ENCODE peak calls at places on chromosomes 13 and 19, in nine cellular contexts. One of them, this sample, is unnamed.

GRCh38 chr13:29589234-29589633 is 6.3 kb downstream of the SLC7A1 start:
- DNase-seq in fibroblast of lung: peak; percentile 84
- DNase-seq in RWPE1: no peak
- DNase-seq in breast epithelium: no peak
- DNase-seq in stomach: no peak
- DNase-seq in GM23338: no peak
- DNase-seq in CD8-positive, alpha-beta T cell: no peak
- DNase-seq in adrenal gland: no peak
- DNase-seq in GM12878: no peak
- DNase-seq in this sample: no peak

GRCh38 chr13:75931116-75931515 is 295.0 kb downstream of the LMO7 start:
- DNase-seq in stomach: no peak
- DNase-seq in adrenal gland: no peak
- DNase-seq in breast epithelium: no peak
- DNase-seq in GM23338: no peak
- DNase-seq in fibroblast of lung: peak; percentile 61
- DNase-seq in CD8-positive, alpha-beta T cell: no peak
- DNase-seq in RWPE1: no peak
- DNase-seq in GM12878: no peak
- DNase-seq in this sample: no peak

GRCh38 chr19:1871140-1871597 is 7.8 kb upstream of the KLF16 start:
- DNase-seq in adrenal gland: no peak
- DNase-seq in RWPE1: no peak
- DNase-seq in breast epithelium: no peak
- DNase-seq in GM23338: no peak
- DNase-seq in stomach: no peak
- DNase-seq in fibroblast of lung: no peak
- DNase-seq in CD8-positive, alpha-beta T cell: no peak
- DNase-seq in GM12878: no peak
- DNase-seq in this sample: no peak

GRCh38 chr19:6091771-6092291 is 18.5 kb downstream of the RFX2 start:
- DNase-seq in CD8-positive, alpha-beta T cell: no peak
- DNase-seq in fibroblast of lung: peak; percentile 67
- DNase-seq in RWPE1: no peak
- DNase-seq in stomach: no peak
- DNase-seq in GM12878: no peak
- DNase-seq in breast epithelium: no peak
- DNase-seq in adrenal gland: no peak
- DNase-seq in GM23338: no peak
- DNase-seq in this sample: no peak

GRCh38 chr19:10760268-10760944 is 42.5 kb downstream of the DNM2 start:
- DNase-seq in RWPE1: no peak
- DNase-seq in breast epithelium: no peak
- DNase-seq in adrenal gland: no peak
- DNase-seq in CD8-positive, alpha-beta T cell: peak; percentile 54
- DNase-seq in fibroblast of lung: peak; percentile 56
- DNase-seq in GM12878: no peak
- DNase-seq in stomach: no peak
- DNase-seq in GM23338: no peak
- DNase-seq in this sample: no peak

GRCh38 chr13:94988654-94989053 is 276.3 kb upstream of the SOX21 start:
- DNase-seq in GM23338: peak; percentile 55
- DNase-seq in CD8-positive, alpha-beta T cell: no peak
- DNase-seq in adrenal gland: no peak
- DNase-seq in stomach: no peak
- DNase-seq in RWPE1: no peak
- DNase-seq in fibroblast of lung: no peak
- DNase-seq in GM12878: no peak
- DNase-seq in breast epithelium: no peak
- DNase-seq in this sample: no peak

GRCh38 chr13:48775804-48776203 is 122.1 kb downstream of the CYSLTR2 start:
- DNase-seq in fibroblast of lung: peak; percentile 97
- DNase-seq in stomach: no peak
- DNase-seq in GM23338: no peak
- DNase-seq in breast epithelium: no peak
- DNase-seq in adrenal gland: no peak
- DNase-seq in RWPE1: no peak
- DNase-seq in CD8-positive, alpha-beta T cell: no peak
- DNase-seq in GM12878: no peak
- DNase-seq in this sample: peak; percentile 87

GRCh38 chr19:15663245-15663644 is 9.6 kb upstream of the CYP4F12 start:
- DNase-seq in adrenal gland: no peak
- DNase-seq in breast epithelium: no peak
- DNase-seq in fibroblast of lung: no peak
- DNase-seq in CD8-positive, alpha-beta T cell: no peak
- DNase-seq in GM12878: no peak
- DNase-seq in RWPE1: no peak
- DNase-seq in GM23338: no peak
- DNase-seq in stomach: no peak
- DNase-seq in this sample: no peak

GRCh38 chr19:46878613-46879375 is 18.0 kb downstream of the ARHGAP35 start:
- DNase-seq in CD8-positive, alpha-beta T cell: no peak
- DNase-seq in breast epithelium: no peak
- DNase-seq in stomach: no peak
- DNase-seq in fibroblast of lung: peak; percentile 95
- DNase-seq in RWPE1: no peak
- DNase-seq in GM23338: no peak
- DNase-seq in adrenal gland: no peak
- DNase-seq in GM12878: no peak
- DNase-seq in this sample: peak; percentile 66

GRCh38 chr13:46207828-46208227 is 3.9 kb upstream of the LRRC63 start:
- DNase-seq in adrenal gland: no peak
- DNase-seq in fibroblast of lung: no peak
- DNase-seq in CD8-positive, alpha-beta T cell: no peak
- DNase-seq in RWPE1: no peak
- DNase-seq in breast epithelium: no peak
- DNase-seq in GM12878: no peak
- DNase-seq in stomach: no peak
- DNase-seq in GM23338: peak; percentile 27
- DNase-seq in this sample: no peak

GRCh38 chr13:101919541-101920306 is 467.2 kb downstream of the ITGBL1 start:
- DNase-seq in GM12878: no peak
- DNase-seq in GM23338: peak; percentile 77
- DNase-seq in stomach: no peak
- DNase-seq in fibroblast of lung: peak; percentile 35
- DNase-seq in CD8-positive, alpha-beta T cell: no peak
- DNase-seq in adrenal gland: no peak
- DNase-seq in RWPE1: no peak
- DNase-seq in breast epithelium: no peak
- DNase-seq in this sample: no peak

GRCh38 chr19:7211191-7211988 is 82.8 kb downstream of the INSR start:
- DNase-seq in adrenal gland: peak; percentile 87
- DNase-seq in CD8-positive, alpha-beta T cell: no peak
- DNase-seq in GM12878: no peak
- DNase-seq in fibroblast of lung: peak; percentile 76
- DNase-seq in breast epithelium: no peak
- DNase-seq in RWPE1: no peak
- DNase-seq in stomach: peak; percentile 74
- DNase-seq in GM23338: no peak
- DNase-seq in this sample: no peak

GRCh38 chr13:36706755-36707154 is 32.9 kb downstream of the SERTM1 start:
- DNase-seq in GM23338: no peak
- DNase-seq in adrenal gland: no peak
- DNase-seq in GM12878: no peak
- DNase-seq in CD8-positive, alpha-beta T cell: no peak
- DNase-seq in breast epithelium: no peak
- DNase-seq in RWPE1: no peak
- DNase-seq in fibroblast of lung: peak; percentile 98
- DNase-seq in stomach: no peak
- DNase-seq in this sample: peak; percentile 13

GRCh38 chr19:41323023-41323422 is 13.1 kb downstream of the CCDC97 start:
- DNase-seq in GM12878: no peak
- DNase-seq in stomach: no peak
- DNase-seq in CD8-positive, alpha-beta T cell: no peak
- DNase-seq in fibroblast of lung: peak; percentile 77
- DNase-seq in adrenal gland: peak; percentile 74
- DNase-seq in breast epithelium: no peak
- DNase-seq in RWPE1: no peak
- DNase-seq in GM23338: no peak
- DNase-seq in this sample: peak; percentile 74

GRCh38 chr19:18280247-18281081 is 958 bp downstream of the JUND start:
- DNase-seq in RWPE1: peak; percentile 91
- DNase-seq in CD8-positive, alpha-beta T cell: peak; percentile 72
- DNase-seq in GM12878: no peak
- DNase-seq in stomach: peak; percentile 84
- DNase-seq in GM23338: peak; percentile 46
- DNase-seq in adrenal gland: peak; percentile 93
- DNase-seq in breast epithelium: peak; percentile 80
- DNase-seq in fibroblast of lung: peak; percentile 69
- DNase-seq in this sample: no peak

GRCh38 chr13:100363351-100363750 is 225.2 kb downstream of the GGACT start:
- DNase-seq in adrenal gland: no peak
- DNase-seq in stomach: no peak
- DNase-seq in fibroblast of lung: peak; percentile 81
- DNase-seq in CD8-positive, alpha-beta T cell: no peak
- DNase-seq in RWPE1: no peak
- DNase-seq in GM23338: no peak
- DNase-seq in breast epithelium: no peak
- DNase-seq in GM12878: no peak
- DNase-seq in this sample: peak; percentile 26

GRCh38 chr19:12703056-12703455 is 6.6 kb upstream of the FBXW9 start:
- DNase-seq in stomach: no peak
- DNase-seq in breast epithelium: no peak
- DNase-seq in CD8-positive, alpha-beta T cell: no peak
- DNase-seq in GM12878: no peak
- DNase-seq in fibroblast of lung: peak; percentile 34
- DNase-seq in RWPE1: peak; percentile 75
- DNase-seq in GM23338: peak; percentile 94
- DNase-seq in adrenal gland: no peak
- DNase-seq in this sample: no peak

GRCh38 chr13:30863796-30864195 is 42.3 kb upstream of the MEDAG start:
- DNase-seq in breast epithelium: no peak
- DNase-seq in RWPE1: no peak
- DNase-seq in fibroblast of lung: no peak
- DNase-seq in GM23338: peak; percentile 85
- DNase-seq in adrenal gland: no peak
- DNase-seq in GM12878: no peak
- DNase-seq in stomach: no peak
- DNase-seq in CD8-positive, alpha-beta T cell: no peak
- DNase-seq in this sample: no peak

GRCh38 chr13:87680298-87680697 is 9.1 kb downstream of the SLITRK5 start:
- DNase-seq in adrenal gland: no peak
- DNase-seq in stomach: no peak
- DNase-seq in CD8-positive, alpha-beta T cell: no peak
- DNase-seq in GM12878: no peak
- DNase-seq in breast epithelium: no peak
- DNase-seq in fibroblast of lung: no peak
- DNase-seq in RWPE1: no peak
- DNase-seq in GM23338: no peak
- DNase-seq in this sample: no peak

GRCh38 chr13:99653526-99653925 is 152.3 kb downstream of the TM9SF2 start:
- DNase-seq in CD8-positive, alpha-beta T cell: no peak
- DNase-seq in fibroblast of lung: no peak
- DNase-seq in GM12878: no peak
- DNase-seq in GM23338: no peak
- DNase-seq in breast epithelium: no peak
- DNase-seq in stomach: no peak
- DNase-seq in adrenal gland: no peak
- DNase-seq in RWPE1: no peak
- DNase-seq in this sample: no peak

GRCh38 chr19:17865364-17866311 is 5.9 kb downstream of the RPL18A start:
- DNase-seq in CD8-positive, alpha-beta T cell: no peak
- DNase-seq in breast epithelium: no peak
- DNase-seq in fibroblast of lung: no peak
- DNase-seq in stomach: peak; percentile 78
- DNase-seq in RWPE1: peak; percentile 52
- DNase-seq in GM12878: no peak
- DNase-seq in GM23338: peak; percentile 40
- DNase-seq in adrenal gland: peak; percentile 50
- DNase-seq in this sample: no peak

DNA sequence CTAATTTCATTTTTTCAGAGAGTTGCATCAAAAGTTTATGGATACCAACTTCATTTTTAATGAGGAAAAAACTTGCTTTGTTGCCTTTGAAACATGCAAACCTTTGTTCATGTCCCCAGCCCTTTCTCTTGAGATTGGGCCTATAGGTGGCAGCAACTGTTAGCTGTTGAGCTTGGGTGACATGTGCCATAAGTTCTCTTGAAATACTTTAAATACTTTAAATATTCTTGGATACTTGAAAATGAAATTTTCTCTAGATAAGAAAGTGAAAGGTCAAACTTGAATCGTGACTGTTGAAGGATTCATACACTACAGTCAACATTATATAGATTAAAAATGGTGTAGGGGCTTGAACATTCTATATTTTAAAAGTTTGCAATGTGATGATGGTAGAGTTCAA is 294.9 kb downstream of the NDFIP2 start:
- DNase-seq in fibroblast of lung: peak; percentile 83
- DNase-seq in RWPE1: peak; percentile 30
- DNase-seq in GM23338: peak; percentile 73
- DNase-seq in stomach: peak; percentile 29
- DNase-seq in CD8-positive, alpha-beta T cell: no peak
- DNase-seq in breast epithelium: no peak
- DNase-seq in adrenal gland: peak; percentile 52
- DNase-seq in GM12878: no peak
- DNase-seq in this sample: peak; percentile 47
- TF ChIP-seq CTCF in fibroblast of lung: peak; percentile 74
- TF ChIP-seq CTCF in RWPE1: peak; percentile 45
- TF ChIP-seq CTCF in GM23338: peak; percentile 87
- TF ChIP-seq CTCF in stomach: no peak
- TF ChIP-seq CTCF in CD8-positive, alpha-beta T cell: no peak
- TF ChIP-seq CTCF in breast epithelium: peak; percentile 39
- TF ChIP-seq CTCF in adrenal gland: peak; percentile 50
- TF ChIP-seq CTCF in GM12878: peak; percentile 78
- TF ChIP-seq CTCF in this sample: peak; percentile 76

GRCh38 chr13:61255035-61255796 is 160.4 kb downstream of the PCDH20 start:
- DNase-seq in GM23338: peak; percentile 78
- DNase-seq in CD8-positive, alpha-beta T cell: no peak
- DNase-seq in RWPE1: no peak
- DNase-seq in breast epithelium: no peak
- DNase-seq in stomach: no peak
- DNase-seq in GM12878: no peak
- DNase-seq in adrenal gland: no peak
- DNase-seq in fibroblast of lung: peak; percentile 11
- DNase-seq in this sample: no peak
- H3K27ac ChIP-seq in GM23338: peak overlapping the region; percentile 2
- H3K27ac ChIP-seq in CD8-positive, alpha-beta T cell: no peak overlapping the region
- H3K27ac ChIP-seq in RWPE1: no peak overlapping the region
- H3K27ac ChIP-seq in breast epithelium: no peak overlapping the region
- H3K27ac ChIP-seq in stomach: no peak overlapping the region
- H3K27ac ChIP-seq in GM12878: no peak overlapping the region
- H3K27ac ChIP-seq in adrenal gland: no peak overlapping the region
- H3K27ac ChIP-seq in fibroblast of lung: no peak overlapping the region
- H3K27ac ChIP-seq in this sample: no peak overlapping the region

GRCh38 chr13:91406619-91407018 is 8.2 kb downstream of the GPC5 start:
- DNase-seq in stomach: no peak
- DNase-seq in adrenal gland: no peak
- DNase-seq in GM23338: peak; percentile 90
- DNase-seq in breast epithelium: no peak
- DNase-seq in fibroblast of lung: peak; percentile 33
- DNase-seq in GM12878: no peak
- DNase-seq in CD8-positive, alpha-beta T cell: no peak
- DNase-seq in RWPE1: peak; percentile 3
- DNase-seq in this sample: no peak
- TF ChIP-seq CTCF in stomach: no peak
- TF ChIP-seq CTCF in adrenal gland: peak; percentile 15
- TF ChIP-seq CTCF in GM23338: peak; percentile 79
- TF ChIP-seq CTCF in breast epithelium: no peak
- TF ChIP-seq CTCF in fibroblast of lung: peak; percentile 50
- TF ChIP-seq CTCF in GM12878: peak; percentile 68
- TF ChIP-seq CTCF in CD8-positive, alpha-beta T cell: no peak
- TF ChIP-seq CTCF in RWPE1: peak; percentile 28
- TF ChIP-seq CTCF in this sample: peak; percentile 62

GRCh38 chr13:24684600-24684998 is 4.4 kb downstream of the ATP12A start:
- DNase-seq in adrenal gland: no peak
- DNase-seq in breast epithelium: no peak
- DNase-seq in GM12878: no peak
- DNase-seq in stomach: no peak
- DNase-seq in GM23338: no peak
- DNase-seq in fibroblast of lung: no peak
- DNase-seq in RWPE1: no peak
- DNase-seq in CD8-positive, alpha-beta T cell: peak; percentile 16
- DNase-seq in this sample: no peak
- H3K27ac ChIP-seq in adrenal gland: no peak overlapping the region
- H3K27ac ChIP-seq in breast epithelium: peak overlapping the region; percentile 5
- H3K27ac ChIP-seq in GM12878: no peak overlapping the region
- H3K27ac ChIP-seq in stomach: no peak overlapping the region
- H3K27ac ChIP-seq in GM23338: no peak overlapping the region
- H3K27ac ChIP-seq in fibroblast of lung: no peak overlapping the region
- H3K27ac ChIP-seq in RWPE1: no peak overlapping the region
- H3K27ac ChIP-seq in CD8-positive, alpha-beta T cell: no peak overlapping the region
- H3K27ac ChIP-seq in this sample: no peak overlapping the region